ENCODE peak calls at places on chromosomes 11 and 22, in five cellular contexts. B is EH, K is IMR-90, I is NB4, G is hippocampal formation. Z is an unnamed sample.

GRCh38 chr11:67389477-67389876 is 2.3 kb upstream of the RAD9A start:
- DNase-seq in B (no peak), I (peak; percentile 64), G (no peak), K (no peak), Z (peak; percentile 53)

GRCh38 chr11:114162719-114163123 is 103.2 kb downstream of the ZBTB16 start:
- DNase-seq in K (peak; percentile 94), B (peak; percentile 96), I (no peak), G (peak; percentile 88), Z (peak; percentile 96)

GRCh38 chr11:20351870-20352269 is 11.6 kb upstream of the HTATIP2 start:
- DNase-seq in B (peak; percentile 48), K (no peak), I (no peak), G (no peak), Z (no peak)

GRCh38 chr11:33932721-33933120 is 40.8 kb upstream of the LMO2 start:
- DNase-seq in K (no peak), B (no peak), G (no peak), I (no peak), Z (no peak)

GRCh38 chr22:45448431-45448830 is 34.9 kb downstream of the RIBC2 start:
- DNase-seq in G (no peak), I (no peak), K (no peak), B (no peak), Z (peak; percentile 45)

GRCh38 chr11:131691558-131692041 is 321.2 kb downstream of the NTM start:
- DNase-seq in G (no peak), B (peak; percentile 27), K (peak; percentile 11), I (no peak), Z (peak; percentile 76)

GRCh38 chr11:95338430-95338991 is 107.5 kb upstream of the SESN3 start:
- DNase-seq in G (peak; percentile 40), K (peak; percentile 10), B (peak; percentile 55), I (no peak), Z (peak; percentile 86)

GRCh38 chr11:61967924-61968757 is 707 bp upstream of the FTH1 start:
- DNase-seq in B (peak; percentile 54), G (peak; percentile 74), I (peak; percentile 93), K (no peak), Z (peak; percentile 64)

GRCh38 chr22:45583504-45583903 is 80.8 kb downstream of the FBLN1 start:
- DNase-seq in K (no peak), I (peak; percentile 75), B (no peak), G (no peak), Z (no peak)

GRCh38 chr22:32791056-32791455 is 10.4 kb upstream of the TIMP3 start:
- DNase-seq in B (no peak), I (no peak), G (no peak), K (no peak), Z (no peak)

GRCh38 chr11:23201936-23202522 is 341.8 kb upstream of the CCDC179 start:
- DNase-seq in I (no peak), G (no peak), B (no peak), K (no peak), Z (peak; percentile 4)

GRCh38 chr11:131534611-131535010 is 164.2 kb downstream of the NTM start:
- DNase-seq in B (no peak), K (no peak), G (peak; percentile 61), I (no peak), Z (no peak)

GRCh38 chr11:87092159-87092558 is 54.4 kb downstream of the TMEM135 start:
- DNase-seq in G (no peak), K (no peak), I (no peak), B (peak; percentile 3), Z (peak; percentile 14)

GRCh38 chr11:1217151-1217550 is 5.7 kb upstream of the MUC5B start:
- DNase-seq in I (no peak), B (no peak), K (no peak), G (no peak), Z (no peak)

GRCh38 chr11:113613619-113614018 is 92.5 kb downstream of the TMPRSS5 start:
- DNase-seq in G (no peak), I (peak; percentile 60), B (no peak), K (no peak), Z (no peak)